ENCODE peak calls at places on chromosomes 2 and 18, in seven cellular contexts. D, Y, C, L, F, W and A are unnamed samples.

GRCh38 chr2:74845217-74845751 is 11.4 kb downstream of the HK2 start:
- DNase-seq in C (no peak), D (no peak), W (peak; percentile 97), Y (no peak), L (no peak), F (peak; percentile 87), A (peak; percentile 61)

GRCh38 chr18:12742453-12742852 is 39.6 kb downstream of the PSMG2 start:
- DNase-seq in F (peak; percentile 49), D (no peak), C (no peak), L (no peak), Y (no peak), W (peak; percentile 98), A (peak; percentile 26)

GRCh38 chr2:32489061-32489460 is 132.2 kb downstream of the BIRC6 start:
- DNase-seq in C (no peak), D (no peak), L (no peak), F (no peak), W (no peak), Y (no peak), A (no peak)

GRCh38 chr2:217611056-217611455 is 391.7 kb downstream of the TNS1 start:
- DNase-seq in W (no peak), L (no peak), Y (no peak), C (no peak), D (no peak), F (no peak), A (no peak)

GRCh38 chr2:227973241-227973640 is 101.8 kb downstream of the DAW1 start:
- DNase-seq in L (no peak), C (no peak), W (no peak), Y (no peak), D (no peak), F (no peak), A (no peak)

GRCh38 chr18:47118986-47119385 is 31.3 kb downstream of the HDHD2 start:
- DNase-seq in Y (no peak), C (no peak), D (no peak), W (no peak), L (no peak), F (peak; percentile 26), A (no peak)

GRCh38 chr2:202317080-202317859 is 51.7 kb downstream of the NOP58 start:
- DNase-seq in F (peak; percentile 97), W (peak; percentile 83), Y (no peak), C (no peak), L (no peak), D (no peak), A (peak; percentile 63)

GRCh38 chr18:58761241-58761969 is 90.1 kb downstream of the MALT1 start:
- DNase-seq in Y (no peak), C (no peak), F (no peak), D (no peak), L (no peak), W (no peak), A (no peak)

GRCh38 chr18:48782381-48782841 is 168.4 kb downstream of the SMAD7 start:
- DNase-seq in D (no peak), Y (no peak), F (no peak), C (no peak), L (peak; percentile 34), W (no peak), A (no peak)

GRCh38 chr18:8806105-8806797 is 100.9 kb downstream of the MTCL1 start:
- DNase-seq in Y (no peak), C (no peak), W (no peak), D (no peak), F (no peak), L (no peak), A (no peak)

GRCh38 chr2:102315850-102316370 is 4.5 kb downstream of the IL1RL1 start:
- DNase-seq in F (no peak), Y (no peak), W (no peak), D (no peak), L (no peak), C (no peak), A (no peak)